ENCODE peak calls at places on chromosome X, in four cellular contexts. I is cardiac fibroblast; G is nephron progenitor cell; Z is stimulated activated CD8-positive, alpha-beta memory T cell treated with anti-CD3 and anti-CD28 coated beads, Interleukin-15, amount 100 ng/mL, for 4 hours. C is an unnamed sample.

GRCh38 chrX:151929131-151929530 is 16.4 kb downstream of the MAGEA4 start:
- DNase-seq in G (no peak), I (no peak), Z (no peak), C (no peak)

GRCh38 chrX:25012793-25013592 is 2.8 kb downstream of the ARX start:
- DNase-seq in G (peak; percentile 35), Z (no peak), I (no peak), C (no peak)

GRCh38 chrX:130106071-130106470 is 4.2 kb downstream of the ELF4 start:
- DNase-seq in Z (no peak), G (no peak), I (peak; percentile 31), C (no peak)

GRCh38 chrX:141760761-141761160 is 62.2 kb upstream of the SPANXD start:
- DNase-seq in G (no peak), I (peak; percentile 15), Z (no peak), C (no peak)

GRCh38 chrX:34341258-34341657 is 209.1 kb upstream of the FAM47A start:
- DNase-seq in I (peak; percentile 8), Z (no peak), G (no peak), C (no peak)

GRCh38 chrX:140836874-140837273 is 127.3 kb downstream of the LINC00632 start:
- DNase-seq in Z (no peak), G (no peak), I (no peak), C (no peak)

GRCh38 chrX:12446342-12447075 is 308.2 kb downstream of the FRMPD4 start:
- DNase-seq in I (peak; percentile 89), Z (no peak), G (no peak), C (peak; percentile 56)

GRCh38 chrX:20431486-20431885 is 164.8 kb upstream of the RPS6KA3 start:
- DNase-seq in I (no peak), Z (no peak), G (no peak), C (no peak)

GRCh38 chrX:110418220-110418856 is 59.7 kb downstream of the RTL9 start:
- DNase-seq in G (peak; percentile 49), Z (no peak), I (peak; percentile 68), C (peak; percentile 85)

GRCh38 chrX:102126863-102127262 is 1.4 kb downstream of the TCEAL2 start:
- DNase-seq in I (no peak), G (no peak), Z (no peak), C (no peak)

GRCh38 chrX:111168314-111168713 is 72.3 kb downstream of the PAK3 start:
- DNase-seq in G (peak; percentile 9), Z (no peak), I (peak; percentile 1), C (peak; percentile 24)

C was measured in mesenchymal stem cell.